ENCODE peak calls at places on chromosomes 16 and 17, in nine cellular contexts. One of them, this sample, is unnamed. For H3K4me1, the result is how much of the 10 kb centered on the place peaks cover.

GRCh38 chr17:2053380-2054261 is 1.3 kb upstream of the HIC1 start:
- DNase-seq in GM23338: peak
- DNase-seq in tibial nerve: peak
- DNase-seq in SJSA1: peak
- DNase-seq in mucosa of descending colon: peak
- DNase-seq in vagina: no peak
- DNase-seq in body of pancreas: peak
- DNase-seq in breast epithelium: peak
- DNase-seq in colonic mucosa: peak
- DNase-seq in this sample: no peak

GRCh38 chr17:4733073-4733531 is 1.9 kb downstream of the MED11 start:
- DNase-seq in SJSA1: no peak
- DNase-seq in GM23338: peak
- DNase-seq in vagina: no peak
- DNase-seq in mucosa of descending colon: no peak
- DNase-seq in tibial nerve: no peak
- DNase-seq in breast epithelium: no peak
- DNase-seq in body of pancreas: no peak
- DNase-seq in colonic mucosa: no peak
- DNase-seq in this sample: no peak

GRCh38 chr17:17999364-18000007 is 26.8 kb downstream of the DRC3 start:
- DNase-seq in tibial nerve: no peak
- DNase-seq in vagina: no peak
- DNase-seq in breast epithelium: no peak
- DNase-seq in SJSA1: no peak
- DNase-seq in body of pancreas: no peak
- DNase-seq in mucosa of descending colon: no peak
- DNase-seq in GM23338: no peak
- DNase-seq in colonic mucosa: no peak
- DNase-seq in this sample: no peak

GRCh38 chr16:70660672-70661350 is 14.5 kb downstream of the IL34 start:
- DNase-seq in vagina: no peak
- DNase-seq in GM23338: peak
- DNase-seq in tibial nerve: no peak
- DNase-seq in colonic mucosa: no peak
- DNase-seq in body of pancreas: no peak
- DNase-seq in mucosa of descending colon: no peak
- DNase-seq in SJSA1: no peak
- DNase-seq in breast epithelium: no peak
- DNase-seq in this sample: no peak

GRCh38 chr17:44828919-44829557 is 1.0 kb downstream of the GJC1 start:
- DNase-seq in tibial nerve: no peak
- DNase-seq in GM23338: no peak
- DNase-seq in SJSA1: no peak
- DNase-seq in colonic mucosa: no peak
- DNase-seq in breast epithelium: no peak
- DNase-seq in body of pancreas: no peak
- DNase-seq in mucosa of descending colon: no peak
- DNase-seq in vagina: no peak
- DNase-seq in this sample: no peak

GRCh38 chr17:17782425-17783120 is 54.2 kb downstream of the SREBF1 start:
- DNase-seq in SJSA1: no peak
- DNase-seq in GM23338: peak
- DNase-seq in mucosa of descending colon: no peak
- DNase-seq in body of pancreas: peak
- DNase-seq in tibial nerve: no peak
- DNase-seq in breast epithelium: no peak
- DNase-seq in colonic mucosa: peak
- DNase-seq in vagina: no peak
- DNase-seq in this sample: no peak

GRCh38 chr17:3916013-3916696 is at the start of gene P2RX1:
- DNase-seq in breast epithelium: no peak
- DNase-seq in colonic mucosa: peak
- DNase-seq in SJSA1: peak
- DNase-seq in GM23338: no peak
- DNase-seq in tibial nerve: no peak
- DNase-seq in mucosa of descending colon: peak
- DNase-seq in body of pancreas: no peak
- DNase-seq in vagina: no peak
- DNase-seq in this sample: no peak

GRCh38 chr16:86812363-86812970 is 234.1 kb downstream of the FOXL1 start:
- DNase-seq in body of pancreas: no peak
- DNase-seq in colonic mucosa: no peak
- DNase-seq in SJSA1: no peak
- DNase-seq in GM23338: no peak
- DNase-seq in breast epithelium: no peak
- DNase-seq in mucosa of descending colon: no peak
- DNase-seq in tibial nerve: no peak
- DNase-seq in vagina: no peak
- DNase-seq in this sample: no peak

GRCh38 chr16:56269276-56269675 is 78.0 kb downstream of the GNAO1 start:
- DNase-seq in body of pancreas: no peak
- DNase-seq in vagina: no peak
- DNase-seq in colonic mucosa: no peak
- DNase-seq in breast epithelium: no peak
- DNase-seq in tibial nerve: no peak
- DNase-seq in GM23338: no peak
- DNase-seq in mucosa of descending colon: no peak
- DNase-seq in SJSA1: no peak
- DNase-seq in this sample: no peak

GRCh38 chr17:58960068-58960467 is 146.6 kb downstream of the TRIM37 start:
- DNase-seq in tibial nerve: no peak
- DNase-seq in SJSA1: peak
- DNase-seq in GM23338: peak
- DNase-seq in body of pancreas: no peak
- DNase-seq in mucosa of descending colon: no peak
- DNase-seq in vagina: no peak
- DNase-seq in breast epithelium: no peak
- DNase-seq in colonic mucosa: peak
- DNase-seq in this sample: no peak

GRCh38 chr17:44333371-44333770 is 8.7 kb upstream of the SLC25A39 start:
- DNase-seq in tibial nerve: no peak
- DNase-seq in breast epithelium: no peak
- DNase-seq in GM23338: no peak
- DNase-seq in SJSA1: no peak
- DNase-seq in colonic mucosa: no peak
- DNase-seq in body of pancreas: no peak
- DNase-seq in vagina: no peak
- DNase-seq in mucosa of descending colon: no peak
- DNase-seq in this sample: no peak

GRCh38 chr17:297758-298157 is 54.8 kb downstream of the RPH3AL start:
- DNase-seq in tibial nerve: no peak
- DNase-seq in breast epithelium: no peak
- DNase-seq in SJSA1: no peak
- DNase-seq in GM23338: no peak
- DNase-seq in mucosa of descending colon: peak
- DNase-seq in colonic mucosa: no peak
- DNase-seq in body of pancreas: no peak
- DNase-seq in vagina: no peak
- DNase-seq in this sample: no peak

GRCh38 chr17:28174352-28175046 is 132.0 kb downstream of the NLK start:
- DNase-seq in GM23338: no peak
- DNase-seq in vagina: no peak
- DNase-seq in breast epithelium: no peak
- DNase-seq in tibial nerve: no peak
- DNase-seq in mucosa of descending colon: no peak
- DNase-seq in colonic mucosa: no peak
- DNase-seq in SJSA1: no peak
- DNase-seq in body of pancreas: no peak
- DNase-seq in this sample: no peak

GRCh38 chr16:58556678-58557077 is 41.4 kb downstream of the SETD6 start:
- DNase-seq in colonic mucosa: no peak
- DNase-seq in vagina: no peak
- DNase-seq in body of pancreas: no peak
- DNase-seq in tibial nerve: no peak
- DNase-seq in breast epithelium: no peak
- DNase-seq in mucosa of descending colon: no peak
- DNase-seq in SJSA1: no peak
- DNase-seq in GM23338: no peak
- DNase-seq in this sample: no peak

GRCh38 chr17:73591278-73592078 is 52.8 kb downstream of the SDK2 start:
- DNase-seq in mucosa of descending colon: peak
- DNase-seq in breast epithelium: no peak
- DNase-seq in GM23338: no peak
- DNase-seq in body of pancreas: no peak
- DNase-seq in colonic mucosa: no peak
- DNase-seq in tibial nerve: no peak
- DNase-seq in SJSA1: no peak
- DNase-seq in vagina: no peak
- DNase-seq in this sample: no peak

GRCh38 chr17:76998839-76999238 is 130.6 kb downstream of the MGAT5B start:
- DNase-seq in mucosa of descending colon: no peak
- DNase-seq in vagina: no peak
- DNase-seq in GM23338: no peak
- DNase-seq in colonic mucosa: no peak
- DNase-seq in tibial nerve: no peak
- DNase-seq in SJSA1: peak
- DNase-seq in breast epithelium: no peak
- DNase-seq in body of pancreas: no peak
- DNase-seq in this sample: no peak
- H3K4me1 ChIP-seq in mucosa of descending colon: under half
- H3K4me1 ChIP-seq in vagina: under half
- H3K4me1 ChIP-seq in GM23338: under half
- H3K4me1 ChIP-seq in colonic mucosa: under half
- H3K4me1 ChIP-seq in tibial nerve: under half
- H3K4me1 ChIP-seq in SJSA1: half or more
- H3K4me1 ChIP-seq in breast epithelium: under half
- H3K4me1 ChIP-seq in body of pancreas: under half
- H3K4me1 ChIP-seq in this sample: under half

GRCh38 chr16:74437-75318 is 2.2 kb upstream of the RHBDF1 start:
- DNase-seq in body of pancreas: no peak
- DNase-seq in vagina: no peak
- DNase-seq in SJSA1: no peak
- DNase-seq in breast epithelium: no peak
- DNase-seq in GM23338: no peak
- DNase-seq in colonic mucosa: peak
- DNase-seq in mucosa of descending colon: no peak
- DNase-seq in tibial nerve: no peak
- DNase-seq in this sample: no peak
- H3K4me1 ChIP-seq in body of pancreas: half or more
- H3K4me1 ChIP-seq in vagina: half or more
- H3K4me1 ChIP-seq in SJSA1: half or more
- H3K4me1 ChIP-seq in breast epithelium: under half
- H3K4me1 ChIP-seq in GM23338: under half
- H3K4me1 ChIP-seq in colonic mucosa: under half
- H3K4me1 ChIP-seq in mucosa of descending colon: under half
- H3K4me1 ChIP-seq in tibial nerve: half or more
- H3K4me1 ChIP-seq in this sample: half or more

GRCh38 chr17:77155125-77155524 is 14.4 kb downstream of the SEC14L1 start:
- DNase-seq in mucosa of descending colon: no peak
- DNase-seq in GM23338: no peak
- DNase-seq in colonic mucosa: no peak
- DNase-seq in body of pancreas: no peak
- DNase-seq in breast epithelium: no peak
- DNase-seq in vagina: no peak
- DNase-seq in tibial nerve: no peak
- DNase-seq in SJSA1: no peak
- DNase-seq in this sample: no peak
- H3K4me1 ChIP-seq in mucosa of descending colon: under half
- H3K4me1 ChIP-seq in GM23338: under half
- H3K4me1 ChIP-seq in colonic mucosa: under half
- H3K4me1 ChIP-seq in body of pancreas: under half
- H3K4me1 ChIP-seq in breast epithelium: under half
- H3K4me1 ChIP-seq in vagina: half or more
- H3K4me1 ChIP-seq in tibial nerve: half or more
- H3K4me1 ChIP-seq in SJSA1: under half
- H3K4me1 ChIP-seq in this sample: half or more

DNA sequence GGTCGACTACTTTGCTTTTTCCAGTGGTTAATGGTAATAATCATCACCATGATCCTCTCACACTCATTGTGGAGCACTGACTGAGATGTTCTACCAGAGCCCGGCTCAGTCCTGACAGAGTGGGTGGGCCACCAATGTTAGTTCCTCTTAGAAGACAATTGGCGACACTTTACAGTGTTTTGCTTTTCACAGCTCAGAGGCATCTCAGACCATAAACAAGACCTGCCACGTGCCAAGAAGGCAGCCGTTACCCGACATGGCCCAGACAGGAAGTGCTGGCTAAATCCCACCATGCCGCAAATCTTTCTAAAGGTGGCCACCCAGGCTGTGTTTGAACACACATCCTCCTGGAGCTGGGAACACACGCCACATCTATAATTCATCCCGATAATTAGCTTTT is 103.7 kb downstream of the XYLT1 start:
- DNase-seq in colonic mucosa: no peak
- DNase-seq in vagina: no peak
- DNase-seq in breast epithelium: no peak
- DNase-seq in tibial nerve: no peak
- DNase-seq in body of pancreas: no peak
- DNase-seq in mucosa of descending colon: peak
- DNase-seq in GM23338: no peak
- DNase-seq in SJSA1: peak
- DNase-seq in this sample: no peak
- H3K4me1 ChIP-seq in colonic mucosa: under half
- H3K4me1 ChIP-seq in vagina: half or more
- H3K4me1 ChIP-seq in breast epithelium: under half
- H3K4me1 ChIP-seq in tibial nerve: half or more
- H3K4me1 ChIP-seq in body of pancreas: under half
- H3K4me1 ChIP-seq in mucosa of descending colon: under half
- H3K4me1 ChIP-seq in GM23338: half or more
- H3K4me1 ChIP-seq in SJSA1: half or more
- H3K4me1 ChIP-seq in this sample: under half

GRCh38 chr16:65769776-65770438 is 596.6 kb upstream of the CDH5 start:
- DNase-seq in breast epithelium: no peak
- DNase-seq in mucosa of descending colon: no peak
- DNase-seq in SJSA1: peak
- DNase-seq in tibial nerve: no peak
- DNase-seq in vagina: no peak
- DNase-seq in colonic mucosa: no peak
- DNase-seq in body of pancreas: no peak
- DNase-seq in GM23338: no peak
- DNase-seq in this sample: no peak
- H3K4me1 ChIP-seq in breast epithelium: under half
- H3K4me1 ChIP-seq in mucosa of descending colon: under half
- H3K4me1 ChIP-seq in SJSA1: under half
- H3K4me1 ChIP-seq in tibial nerve: under half
- H3K4me1 ChIP-seq in vagina: under half
- H3K4me1 ChIP-seq in colonic mucosa: under half
- H3K4me1 ChIP-seq in body of pancreas: under half
- H3K4me1 ChIP-seq in GM23338: under half
- H3K4me1 ChIP-seq in this sample: under half

DNA sequence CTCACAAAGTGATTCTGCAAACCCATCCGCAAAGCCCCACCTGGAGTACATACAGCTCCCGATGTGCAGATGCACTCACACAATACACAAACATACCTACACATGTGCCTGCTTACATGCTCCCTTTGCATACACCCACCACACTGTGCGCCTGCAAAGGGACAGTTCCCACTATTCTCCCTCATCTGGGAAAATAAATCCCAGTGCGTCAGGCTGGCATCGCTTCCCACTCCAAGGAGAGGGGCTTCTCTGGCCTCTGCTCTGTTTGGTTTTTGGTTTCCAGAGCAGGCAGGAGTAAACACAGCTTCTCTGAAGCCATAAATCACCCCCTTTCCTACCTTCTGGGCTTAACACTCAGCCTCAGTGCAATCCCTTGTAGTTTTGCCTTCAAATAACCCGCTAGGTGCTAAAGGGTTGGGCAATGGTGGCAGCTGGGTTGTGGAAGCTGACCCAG is 14.7 kb downstream of the HOXB4 start:
- DNase-seq in body of pancreas: no peak
- DNase-seq in breast epithelium: no peak
- DNase-seq in GM23338: no peak
- DNase-seq in tibial nerve: no peak
- DNase-seq in vagina: no peak
- DNase-seq in SJSA1: no peak
- DNase-seq in mucosa of descending colon: no peak
- DNase-seq in colonic mucosa: no peak
- DNase-seq in this sample: no peak
- H3K4me1 ChIP-seq in body of pancreas: under half
- H3K4me1 ChIP-seq in breast epithelium: under half
- H3K4me1 ChIP-seq in GM23338: half or more
- H3K4me1 ChIP-seq in tibial nerve: under half
- H3K4me1 ChIP-seq in vagina: under half
- H3K4me1 ChIP-seq in SJSA1: under half
- H3K4me1 ChIP-seq in mucosa of descending colon: half or more
- H3K4me1 ChIP-seq in colonic mucosa: under half
- H3K4me1 ChIP-seq in this sample: half or more

This sample was measured in Panc1.